ENCODE peak calls at places on chromosomes 2 and 18, in eight cellular contexts. V is stimulated activated CD8-positive, alpha-beta memory T cell treated with anti-CD3 and anti-CD28 coated beads, Interleukin-4, amount 100 ng/mL, for 1 hour; D is activated T-helper 1 cell treated with anti-CD3 and anti-CD28 coated beads, Interleukin-12 subunit alpha, Interleukin-12 subunit beta, Interleukin-2, Interleukin-4 antibody, amounts not matched to agents 30 ng/mL and 10 ng/mL and 1 ng/mL, durations not matched to agents 14 hours and 24 hours and 36 hours; Q is A549; U is iPS-NIHi11; T is HFF-Myc; K is NAMALWA; Z is ELF-1. G is an unnamed sample.

GRCh38 chr2:73076701-73077423 is 5.3 kb upstream of the SFXN5 start:
- DNase-seq in V (no peak), D (no peak), Q (no peak), U (no peak), T (no peak), K (no peak), Z (no peak), G (no peak)

GRCh38 chr2:128487650-128488387 is 169.2 kb upstream of the HS6ST1 start:
- DNase-seq in V (no peak), D (no peak), Q (no peak), U (no peak), T (no peak), K (no peak), Z (no peak), G (no peak)

GRCh38 chr2:19971691-19972090 is 18.2 kb downstream of the WDR35 start:
- DNase-seq in V (no peak), D (no peak), Q (no peak), U (no peak), T (no peak), K (no peak), Z (no peak), G (no peak)

GRCh38 chr2:84879595-84880394 is 1.1 kb downstream of the TRABD2A start:
- DNase-seq in V (no peak), D (no peak), Q (no peak), U (no peak), T (no peak), K (peak; percentile 24), Z (peak; percentile 50), G (peak; percentile 87)

GRCh38 chr2:39668576-39668975 is 2.9 kb downstream of the TMEM178A start:
- DNase-seq in V (no peak), D (no peak), Q (no peak), U (no peak), T (no peak), K (no peak), Z (no peak), G (no peak)

GRCh38 chr2:216819766-216820165 is 40.1 kb downstream of the TNP1 start:
- DNase-seq in V (no peak), D (no peak), Q (no peak), U (no peak), T (no peak), K (no peak), Z (no peak), G (no peak)

GRCh38 chr2:129729646-129730045 is 249.8 kb upstream of the RAB6C start:
- DNase-seq in V (no peak), D (no peak), Q (no peak), U (no peak), T (no peak), K (no peak), Z (no peak), G (no peak)

GRCh38 chr2:170411660-170412059 is 233.7 kb downstream of the MYO3B start:
- DNase-seq in V (no peak), D (no peak), Q (no peak), U (no peak), T (no peak), K (no peak), Z (no peak), G (no peak)

GRCh38 chr2:134244587-134244986 is 9.3 kb upstream of the MGAT5 start:
- DNase-seq in V (no peak), D (no peak), Q (no peak), U (no peak), T (no peak), K (no peak), Z (no peak), G (no peak)

GRCh38 chr2:142734770-142735169 is 142.7 kb upstream of the KYNU start:
- DNase-seq in V (no peak), D (no peak), Q (no peak), U (no peak), T (no peak), K (no peak), Z (no peak), G (no peak)

GRCh38 chr2:65514555-65515195 is 82.3 kb upstream of the SPRED2 start:
- DNase-seq in V (no peak), D (no peak), Q (no peak), U (no peak), T (no peak), K (no peak), Z (no peak), G (no peak)

GRCh38 chr18:79947881-79948610 is 3.4 kb downstream of the SLC66A2 start:
- DNase-seq in V (no peak), D (no peak), Q (no peak), U (no peak), T (no peak), K (no peak), Z (no peak), G (peak; percentile 37)

GRCh38 chr2:37916512-37917082 is 8.5 kb upstream of the RMDN2 start:
- DNase-seq in V (no peak), D (no peak), Q (no peak), U (peak; percentile 15), T (peak; percentile 42), K (no peak), Z (no peak), G (no peak)

GRCh38 chr2:96648306-96648705 is 5.7 kb downstream of the FER1L5 start:
- DNase-seq in V (no peak), D (no peak), Q (no peak), U (no peak), T (no peak), K (no peak), Z (no peak), G (no peak)

GRCh38 chr2:179239194-179239593 is 25.4 kb downstream of the SESTD1 start:
- DNase-seq in V (no peak), D (no peak), Q (no peak), U (peak; percentile 12), T (no peak), K (no peak), Z (no peak), G (no peak)

GRCh38 chr2:69579561-69579960 is 64.0 kb downstream of the AAK1 start:
- DNase-seq in V (no peak), D (no peak), Q (no peak), U (no peak), T (no peak), K (no peak), Z (no peak), G (no peak)

GRCh38 chr2:196170681-196171247 is 614 bp downstream of the STK17B start:
- DNase-seq in V (no peak), D (no peak), Q (no peak), U (peak; percentile 6), T (no peak), K (peak; percentile 74), Z (peak; percentile 41), G (no peak)

GRCh38 chr2:238238311-238238765 is 1.5 kb downstream of the HES6 start:
- DNase-seq in V (no peak), D (no peak), Q (no peak), U (no peak), T (no peak), K (no peak), Z (no peak), G (no peak)

GRCh38 chr2:1455466-1455865 is 42.2 kb downstream of the TPO start:
- DNase-seq in V (no peak), D (no peak), Q (no peak), U (no peak), T (peak; percentile 16), K (no peak), Z (no peak), G (no peak)

GRCh38 chr18:51651761-51652160 is 454.3 kb upstream of the MEX3C start:
- DNase-seq in V (no peak), D (no peak), Q (no peak), U (no peak), T (no peak), K (no peak), Z (no peak), G (no peak)

GRCh38 chr2:216858312-216858711 is 1.6 kb downstream of the TNP1 start:
- DNase-seq in V (no peak), D (peak; percentile 16), Q (no peak), U (no peak), T (no peak), K (no peak), Z (no peak), G (no peak)

G was measured in mesenteric fat pad.